ENCODE peak calls at places on chromosome 13, in four cellular contexts. E, B, T and F are unnamed samples.
A peak's percentile ranks its signal among the peaks of the same experiment; 100 is the strongest.

GRCh38 chr13:83503424-83503823 is 378.9 kb downstream of the SLITRK1 start:
- DNase-seq in E (no peak), B (peak; percentile 25), T (no peak), F (no peak)

GRCh38 chr13:48291730-48292129 is 11.8 kb upstream of the RB1 start:
- DNase-seq in E (no peak), B (no peak), T (no peak), F (no peak)

GRCh38 chr13:64758520-64758919 is 2471.6 kb downstream of the PCDH9 start:
- DNase-seq in E (peak; percentile 43), B (peak; percentile 12), T (no peak), F (no peak)

GRCh38 chr13:52109096-52109495 is 19.8 kb downstream of the NEK5 start:
- DNase-seq in E (no peak), B (no peak), T (no peak), F (no peak)

GRCh38 chr13:110712081-110712848 is 1.2 kb upstream of the ING1 start:
- DNase-seq in E (peak; percentile 94), B (peak; percentile 84), T (peak; percentile 67), F (peak; percentile 82)

GRCh38 chr13:23456437-23456836 is 22.9 kb upstream of the SACS start:
- DNase-seq in E (no peak), B (no peak), T (no peak), F (no peak)

GRCh38 chr13:93004919-93005318 is 221.7 kb upstream of the GPC6 start:
- DNase-seq in E (peak; percentile 59), B (peak; percentile 32), T (no peak), F (no peak)

GRCh38 chr13:42396901-42397670 is 125.1 kb downstream of the AKAP11 start:
- DNase-seq in E (no peak), B (peak; percentile 23), T (no peak), F (no peak)

GRCh38 chr13:97327521-97328221 is 105.5 kb downstream of the MBNL2 start:
- DNase-seq in E (no peak), B (no peak), T (no peak), F (peak; percentile 36)

GRCh38 chr13:95246292-95247082 is 54.8 kb downstream of the ABCC4 start:
- DNase-seq in E (no peak), B (no peak), T (no peak), F (peak; percentile 60)

GRCh38 chr13:113840541-113841354 is 23.1 kb downstream of the GAS6 start:
- DNase-seq in E (no peak), B (no peak), T (no peak), F (no peak)

GRCh38 chr13:44930907-44931676 is 58.2 kb downstream of the NUFIP1 start:
- DNase-seq in E (peak; percentile 51), B (peak; percentile 34), T (no peak), F (peak; percentile 21)

GRCh38 chr13:31629085-31629785 is 110.1 kb upstream of the RXFP2 start:
- DNase-seq in E (no peak), B (peak; percentile 77), T (no peak), F (peak; percentile 19)

GRCh38 chr13:66992183-66992582 is 238.0 kb downstream of the PCDH9 start:
- DNase-seq in E (no peak), B (peak; percentile 61), T (no peak), F (peak; percentile 60)

GRCh38 chr13:30752201-30752797 is 17.0 kb downstream of the ALOX5AP start:
- DNase-seq in E (no peak), B (peak; percentile 68), T (no peak), F (no peak)

GRCh38 chr13:59034198-59034597 is 1129.5 kb downstream of the DIAPH3 start:
- DNase-seq in E (no peak), B (no peak), T (no peak), F (no peak)

GRCh38 chr13:32951580-32951979 is 64.6 kb upstream of the KL start:
- DNase-seq in E (no peak), B (no peak), T (no peak), F (no peak)

GRCh38 chr13:45951724-45952123 is 100.2 kb upstream of the SIAH3 start:
- DNase-seq in E (no peak), B (peak; percentile 18), T (no peak), F (no peak)

GRCh38 chr13:62185631-62186256 is 770.1 kb upstream of the PCDH20 start:
- DNase-seq in E (peak; percentile 51), B (no peak), T (no peak), F (no peak)

GRCh38 chr13:107450426-107450825 is 764.9 kb downstream of the LIG4 start:
- DNase-seq in E (no peak), B (no peak), T (no peak), F (peak; percentile 60)

GRCh38 chr13:52739468-52740071 is at the start of gene CNMD:
- DNase-seq in E (peak; percentile 76), B (no peak), T (no peak), F (no peak)

GRCh38 chr13:55234311-55234710 is 1906.4 kb upstream of the PRR20A start:
- DNase-seq in E (no peak), B (no peak), T (no peak), F (no peak)

GRCh38 chr13:106078191-106078590 is 457.3 kb downstream of the EFNB2 start:
- DNase-seq in E (no peak), B (no peak), T (no peak), F (no peak)